ENCODE peak calls at places on chromosomes 4 and X, in four cellular contexts. O is IMR-90, I is GM23248, R is astrocyte. G is an unnamed sample.

GRCh38 chr4:183396187-183396738 is 48.2 kb upstream of the CDKN2AIP start:
- DNase-seq in O (peak), I (peak), R (no peak), G (no peak)

GRCh38 chrX:48696301-48697181 is at the start of gene SUV39H1:
- DNase-seq in O (peak), I (peak), R (peak), G (peak)

GRCh38 chr4:182338059-182338458 is 94.9 kb downstream of the TENM3 start:
- DNase-seq in O (no peak), I (no peak), R (peak), G (peak)

GRCh38 chrX:110403839-110404238 is 45.2 kb downstream of the RTL9 start:
- DNase-seq in O (peak), I (peak), R (peak), G (peak)

GRCh38 chr4:146369446-146369845 is 152.3 kb downstream of the SLC10A7 start:
- DNase-seq in O (no peak), I (no peak), R (no peak), G (no peak)

GRCh38 chrX:40085086-40085551 is 12.6 kb downstream of the BCOR start:
- DNase-seq in O (peak), I (peak), R (peak), G (peak)

GRCh38 chr4:134668237-134668636 is 466.6 kb upstream of the PABPC4L start:
- DNase-seq in O (no peak), I (no peak), R (no peak), G (peak)

GRCh38 chr4:141884070-141884469 is 247.7 kb downstream of the IL15 start:
- DNase-seq in O (no peak), I (no peak), R (no peak), G (no peak)

DNA sequence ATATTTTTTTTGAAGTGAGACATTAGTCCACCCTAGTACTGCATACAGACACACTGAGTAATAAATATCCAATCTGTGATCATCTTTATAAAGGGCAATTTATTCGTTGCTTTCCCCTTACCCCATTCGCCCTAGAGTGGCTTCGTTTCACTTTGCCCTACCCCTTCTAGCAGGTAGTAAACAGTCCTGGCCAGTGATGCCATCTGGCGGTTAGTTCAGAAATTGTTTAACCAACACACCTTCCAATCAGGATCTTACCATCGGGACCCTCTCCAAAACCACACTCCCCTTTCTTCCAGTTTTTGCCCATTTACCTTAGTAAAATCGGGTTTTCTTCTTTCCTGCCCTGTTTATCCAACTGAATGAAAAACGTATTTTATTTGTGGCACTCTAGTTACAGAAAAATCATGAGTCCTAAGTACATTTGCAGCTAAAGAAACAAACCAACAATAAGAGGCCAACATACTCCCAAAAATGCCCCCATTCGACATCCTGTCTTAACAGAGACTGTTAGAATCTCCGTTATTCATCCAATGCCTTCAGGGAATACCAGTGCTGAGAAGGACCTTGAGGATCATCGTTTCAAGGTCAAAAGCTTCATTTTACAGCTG is 2.2 kb downstream of the PPA2 start:
- DNase-seq in O (peak), I (peak), R (peak), G (peak)
- H3K9ac ChIP-seq in O (peak), I (peak), R (peak), G (no peak)

GRCh38 chrX:8404958-8405357 is 59.7 kb upstream of the VCX3B start:
- DNase-seq in O (no peak), I (no peak), R (peak), G (peak)

GRCh38 chrX:8405631-8406030 is 59.0 kb upstream of the VCX3B start:
- DNase-seq in O (no peak), I (no peak), R (peak), G (peak)

DNA sequence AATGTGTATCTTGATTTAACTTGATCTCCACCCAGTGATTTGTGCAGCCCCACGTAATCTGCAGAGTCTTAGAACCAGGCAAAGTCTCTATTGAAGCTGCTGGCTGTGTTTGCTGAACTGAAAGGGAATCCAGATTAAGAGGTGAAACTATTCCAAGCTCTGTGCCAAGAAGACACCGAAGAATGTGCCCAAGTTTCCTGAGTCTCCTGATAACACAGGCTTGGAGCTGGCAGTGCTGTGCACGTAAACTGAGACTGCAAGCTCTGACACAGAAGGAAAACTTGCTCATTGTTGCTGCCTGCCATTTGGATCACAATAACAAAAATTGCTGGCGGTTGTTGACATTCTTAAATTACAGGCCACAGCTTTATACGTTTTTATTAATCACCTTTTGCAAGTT is 60.2 kb upstream of the VCX3B start:
- DNase-seq in O (no peak), I (no peak), R (peak), G (peak)
- H3K4me3 ChIP-seq in O (no peak), I (no peak), R (no peak), G (no peak)

GRCh38 chr4:10018818-10019438 is 2.4 kb downstream of the SLC2A9 start:
- DNase-seq in O (peak), I (peak), R (peak), G (peak)
- H3K9ac ChIP-seq in O (peak), I (peak), R (peak), G (peak)

GRCh38 chr4:7963691-7964090 is 24.0 kb upstream of the AFAP1 start:
- DNase-seq in O (no peak), I (no peak), R (no peak), G (no peak)

GRCh38 chr4:7966281-7967062 is 26.8 kb upstream of the AFAP1 start:
- DNase-seq in O (no peak), I (no peak), R (no peak), G (no peak)

GRCh38 chr4:7964459-7964858 is 24.8 kb upstream of the AFAP1 start:
- DNase-seq in O (no peak), I (no peak), R (no peak), G (no peak)

GRCh38 chr4:7967063-7967440 is 27.4 kb upstream of the AFAP1 start:
- DNase-seq in O (no peak), I (no peak), R (no peak), G (no peak)

GRCh38 chr4:7964890-7965662 is 25.4 kb upstream of the AFAP1 start:
- DNase-seq in O (peak), I (peak), R (peak), G (peak)
- H3K4me3 ChIP-seq in O (no peak), I (no peak), R (no peak), G (no peak)

GRCh38 chrX:65686246-65686645 is 18.8 kb downstream of the MSN start:
- DNase-seq in O (no peak), I (no peak), R (no peak), G (no peak)

GRCh38 chrX:65688403-65688881 is 21.0 kb downstream of the MSN start:
- DNase-seq in O (peak), I (peak), R (peak), G (peak)

GRCh38 chrX:65685112-65685511 is 17.7 kb downstream of the MSN start:
- DNase-seq in O (no peak), I (no peak), R (no peak), G (no peak)

GRCh38 chrX:65689377-65689776 is 21.9 kb downstream of the MSN start:
- DNase-seq in O (no peak), I (no peak), R (no peak), G (no peak)

GRCh38 chrX:65687367-65687766 is 19.9 kb downstream of the MSN start:
- DNase-seq in O (no peak), I (no peak), R (no peak), G (no peak)
- H3K9ac ChIP-seq in O (no peak), I (peak), R (no peak), G (no peak)

G was measured in fibroblast of lung.